ENCODE peak calls at places on chromosomes 5 and 9, in four cellular contexts. B is sigmoid colon, C is H1, A is suprapubic skin. I is an unnamed sample.

GRCh38 chr9:89795555-89796195 is 190.9 kb downstream of the GADD45G start:
- DNase-seq in B (no peak), C (no peak), A (peak; percentile 29), I (no peak)

GRCh38 chr9:79969866-79970265 is 398.1 kb downstream of the TLE4 start:
- DNase-seq in B (no peak), C (no peak), A (no peak), I (no peak)

GRCh38 chr9:6930827-6931226 is 173.1 kb downstream of the KDM4C start:
- DNase-seq in B (no peak), C (no peak), A (no peak), I (no peak)

GRCh38 chr5:178069909-178070308 is 43.4 kb upstream of the N4BP3 start:
- DNase-seq in B (no peak), C (peak; percentile 83), A (no peak), I (peak; percentile 13)

GRCh38 chr9:7811679-7812078 is 12.1 kb upstream of the DMAC1 start:
- DNase-seq in B (no peak), C (no peak), A (no peak), I (no peak)

GRCh38 chr5:146461319-146461718 is 14.2 kb downstream of the TCERG1 start:
- DNase-seq in B (no peak), C (no peak), A (no peak), I (no peak)

GRCh38 chr5:126837907-126838539 is 61.1 kb downstream of the LMNB1 start:
- DNase-seq in B (no peak), C (no peak), A (no peak), I (no peak)

GRCh38 chr5:135887881-135888614 is 7.6 kb downstream of the IL9 start:
- DNase-seq in B (no peak), C (peak; percentile 53), A (no peak), I (no peak)

GRCh38 chr9:134193912-134194535 is 29.7 kb upstream of the RNU6ATAC start:
- DNase-seq in B (peak; percentile 42), C (no peak), A (peak; percentile 40), I (no peak)

GRCh38 chr5:10215366-10215765 is 34.3 kb downstream of the ATPSCKMT start:
- DNase-seq in B (no peak), C (no peak), A (no peak), I (no peak)

GRCh38 chr9:72509635-72510034 is 11.8 kb upstream of the TMC1 start:
- DNase-seq in B (no peak), C (no peak), A (no peak), I (no peak)

GRCh38 chr5:125034331-125034730 is 287.9 kb upstream of the ZNF608 start:
- DNase-seq in B (no peak), C (no peak), A (no peak), I (peak; percentile 73)

GRCh38 chr5:179821298-179822058 is 773 bp downstream of the SQSTM1 start:
- DNase-seq in B (peak; percentile 99), C (peak; percentile 80), A (peak; percentile 98), I (peak; percentile 97)

GRCh38 chr9:89669361-89669842 is 64.6 kb downstream of the GADD45G start:
- DNase-seq in B (peak; percentile 58), C (no peak), A (no peak), I (no peak)

GRCh38 chr9:124008307-124008854 is 3.2 kb upstream of the LHX2 start:
- DNase-seq in B (no peak), C (peak; percentile 86), A (no peak), I (no peak)

GRCh38 chr9:14080940-14081621 is 232.9 kb downstream of the NFIB start:
- DNase-seq in B (no peak), C (no peak), A (no peak), I (no peak)

GRCh38 chr5:1005362-1005851 is 3.2 kb upstream of the NKD2 start:
- DNase-seq in B (peak; percentile 55), C (peak; percentile 48), A (peak; percentile 65), I (no peak)

GRCh38 chr5:179225387-179225786 is 119.9 kb downstream of the ADAMTS2 start:
- DNase-seq in B (peak; percentile 59), C (no peak), A (peak; percentile 51), I (peak; percentile 2)

GRCh38 chr5:67193479-67193878 is 3.1 kb downstream of the CD180 start:
- DNase-seq in B (no peak), C (no peak), A (no peak), I (no peak)

GRCh38 chr9:127794001-127794791 is 8.4 kb downstream of the CDK9 start:
- DNase-seq in B (no peak), C (no peak), A (peak; percentile 51), I (no peak)

GRCh38 chr5:1792842-1793266 is 6.8 kb downstream of the MRPL36 start:
- DNase-seq in B (peak; percentile 37), C (no peak), A (peak; percentile 48), I (peak; percentile 62)

GRCh38 chr5:177446184-177447065 is at the start of gene PRR7:
- DNase-seq in B (no peak), C (peak; percentile 81), A (peak; percentile 76), I (peak; percentile 67)

GRCh38 chr9:33349743-33350142 is 52.6 kb downstream of the AQP7 start:
- DNase-seq in B (no peak), C (peak; percentile 20), A (no peak), I (no peak)

DNA sequence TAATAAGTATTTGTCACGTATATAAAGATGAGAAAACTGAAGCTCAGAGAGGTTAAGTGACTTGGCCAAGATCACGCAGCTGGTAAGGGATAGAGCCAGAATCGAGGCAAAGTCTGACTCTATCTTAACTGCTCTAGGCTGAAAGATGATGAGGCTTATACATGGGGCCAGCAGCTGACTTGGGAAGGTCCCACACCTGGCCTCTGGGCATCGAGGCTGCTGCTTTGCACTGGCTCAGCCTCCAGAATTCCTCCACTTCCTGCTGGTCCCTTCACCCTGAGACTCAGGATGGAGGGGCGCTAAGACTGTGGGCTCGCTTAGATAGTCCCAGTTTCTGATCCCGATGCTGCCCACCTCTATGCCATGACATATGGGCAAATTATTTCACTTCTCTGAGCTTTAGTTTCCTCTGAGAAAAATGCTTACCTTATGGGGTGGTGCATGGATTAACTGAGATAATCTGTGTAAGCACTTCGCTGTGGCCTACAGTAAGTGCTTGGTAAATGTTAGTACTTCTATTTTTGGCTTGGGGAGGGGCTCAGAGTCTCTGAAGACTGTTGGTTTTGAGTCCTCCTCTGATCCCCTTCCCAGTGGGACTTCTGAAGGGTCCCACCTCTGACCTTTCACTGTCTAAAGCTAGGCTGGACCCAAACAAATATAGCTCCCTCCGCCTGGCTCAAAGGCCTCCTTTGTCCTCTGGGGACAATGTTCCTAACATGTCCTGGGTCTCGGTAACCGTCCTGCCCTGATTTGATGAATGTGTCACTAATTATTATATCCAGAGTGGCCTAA is 35.0 kb downstream of the CAMK2A start:
- DNase-seq in B (no peak), C (no peak), A (no peak), I (no peak)
- H3K4me1 ChIP-seq in B (no peaks in the 10 kb centered on the region), C (no peaks in the 10 kb centered on the region), A (no peaks in the 10 kb centered on the region), I (no peaks in the 10 kb centered on the region)

DNA sequence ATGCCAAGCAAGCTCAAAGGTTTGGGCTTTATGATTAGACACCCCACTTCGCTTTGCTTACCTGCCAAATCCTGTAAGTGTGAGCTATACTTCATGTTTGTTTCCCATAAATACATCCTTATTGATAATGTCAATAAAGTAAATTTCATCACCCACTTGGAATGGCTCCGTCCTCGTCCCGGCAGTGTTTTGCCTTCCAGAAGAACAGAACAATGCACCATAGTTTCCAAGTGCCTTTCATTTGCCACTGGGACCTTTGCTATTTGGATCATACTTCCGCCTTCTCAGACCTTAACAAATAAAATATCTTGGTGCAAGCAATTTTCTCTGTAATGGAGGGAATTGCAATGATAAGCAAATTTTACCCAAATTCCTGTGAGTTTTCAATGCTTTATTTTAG is 229.3 kb downstream of the PIK3R1 start:
- DNase-seq in B (no peak), C (no peak), A (no peak), I (no peak)
- TF ChIP-seq POLR2AphosphoS5 in B (no peak), C (no peak), A (no peak), I (no peak)

DNA sequence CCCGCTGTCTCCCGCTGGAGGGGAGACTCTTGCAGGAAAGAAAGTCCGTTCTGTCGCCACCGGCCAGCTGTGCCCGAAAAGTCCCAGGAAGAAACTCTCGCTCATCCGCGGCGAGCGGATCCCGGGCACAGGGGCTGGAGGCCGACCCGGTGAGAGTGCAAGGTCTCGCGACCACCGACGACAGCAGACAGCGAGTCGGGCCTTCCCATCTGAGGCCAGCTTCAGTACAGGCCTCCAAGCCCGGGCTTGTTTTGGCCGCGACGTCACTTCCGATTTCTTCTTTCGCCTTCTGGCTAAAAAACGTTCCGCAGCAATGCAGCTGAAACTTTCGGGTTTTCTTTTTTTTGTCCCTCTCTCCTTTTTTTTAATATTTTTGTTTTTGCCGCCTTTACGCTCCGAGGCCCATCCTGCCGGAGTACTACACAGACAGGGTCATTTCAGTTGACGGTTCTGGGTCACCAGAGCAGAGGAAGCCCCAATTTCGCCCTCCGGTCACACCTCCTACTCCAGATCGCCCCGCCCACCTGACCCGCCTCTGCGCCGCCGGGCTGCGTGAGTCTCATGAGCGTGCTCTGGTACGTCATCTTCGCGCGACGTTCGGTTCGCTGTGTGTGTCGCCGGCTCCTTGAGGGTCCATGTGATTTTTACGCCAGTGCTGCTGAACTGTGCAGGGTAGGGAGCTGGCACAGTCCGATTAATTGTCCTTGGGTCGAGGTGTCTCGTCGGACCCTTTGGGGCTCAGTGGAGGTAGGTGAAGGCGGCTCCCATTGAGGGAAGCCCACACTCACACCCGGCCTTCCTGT is at the start of the genes ANKRA2 and UTP15:
- DNase-seq in B (peak; percentile 99), C (peak; percentile 99), A (peak; percentile 99), I (peak; percentile 100)
- TF ChIP-seq EP300 in B (peak; percentile 3), C (no peak), A (no peak), I (no peak)

GRCh38 chr9:136359774-136360718 is 3.5 kb downstream of the DNLZ start:
- DNase-seq in B (no peak), C (no peak), A (no peak), I (no peak)

GRCh38 chr9:136357326-136357725 is 6.2 kb downstream of the DNLZ start:
- DNase-seq in B (no peak), C (no peak), A (no peak), I (no peak)

GRCh38 chr9:136358888-136359287 is 4.7 kb downstream of the DNLZ start:
- DNase-seq in B (no peak), C (no peak), A (no peak), I (no peak)

GRCh38 chr9:136355616-136356557 is 7.7 kb downstream of the DNLZ start:
- DNase-seq in B (no peak), C (no peak), A (no peak), I (no peak)

GRCh38 chr9:136358016-136358415 is 5.5 kb downstream of the DNLZ start:
- DNase-seq in B (no peak), C (no peak), A (no peak), I (no peak)
- H3K4me1 ChIP-seq in B (peaks cover 34% of the 10 kb centered on the region), C (no peaks in the 10 kb centered on the region), A (peaks cover 33% of the 10 kb centered on the region), I (peaks cover 23% of the 10 kb centered on the region)

DNA sequence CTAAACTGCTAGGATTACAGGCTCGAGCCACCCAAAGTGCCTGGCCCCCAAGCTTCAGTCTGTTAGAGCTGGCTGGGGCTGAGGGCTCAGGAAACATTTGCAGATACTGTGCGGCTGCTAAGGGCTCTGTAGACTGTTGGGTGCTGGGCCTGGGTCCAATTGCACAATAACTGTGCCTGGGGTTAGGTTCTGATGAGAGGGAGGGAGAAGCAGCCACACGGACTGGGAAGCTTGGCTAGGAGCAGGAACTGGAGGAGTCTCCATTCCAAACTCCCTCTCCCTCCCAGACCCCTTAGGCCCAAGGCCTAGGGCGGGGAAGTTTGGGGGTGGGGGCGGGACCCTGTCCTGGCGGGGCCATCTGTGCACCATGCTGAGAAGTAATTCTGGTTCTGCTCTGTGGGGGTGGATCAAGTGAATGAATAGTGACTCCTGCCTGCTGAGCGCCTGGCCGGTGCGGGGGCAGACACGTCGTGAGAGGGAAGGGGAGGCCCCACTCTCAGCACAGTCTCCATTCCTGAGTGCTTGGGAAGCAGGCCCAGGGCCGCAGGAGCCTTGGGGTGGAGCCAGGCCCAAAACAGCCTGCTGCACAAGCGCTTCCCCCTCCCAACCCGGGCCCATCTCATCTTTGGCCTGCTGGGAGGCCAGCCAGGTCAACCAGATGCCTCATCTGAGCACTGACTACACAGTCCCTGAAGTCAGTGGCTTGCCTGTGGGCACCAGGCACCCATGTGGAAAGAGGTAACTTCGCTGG is 1.5 kb downstream of the ASS1 start:
- DNase-seq in B (peak; percentile 97), C (peak; percentile 67), A (peak; percentile 86), I (peak; percentile 71)
- TF ChIP-seq POLR2AphosphoS5 in B (peak; percentile 50), C (no peak), A (no peak), I (peak; percentile 6)

I was measured in transverse colon.